ENCODE peak calls at places on chromosomes 1 and 21, in nine cellular contexts. I, Z, L, R, Y, N, S, X and P are unnamed samples.

GRCh38 chr1:234727018-234727757 is 117.2 kb upstream of the IRF2BP2 start:
- DNase-seq in Y (no peak), S (no peak), L (no peak), Z (no peak), N (no peak), X (peak), R (no peak), I (no peak), P (peak)

GRCh38 chr1:242431786-242432185 is 92.7 kb downstream of the PLD5 start:
- DNase-seq in L (no peak), R (no peak), S (no peak), N (no peak), X (no peak), Z (no peak), I (no peak), Y (no peak), P (no peak)

GRCh38 chr1:181192277-181192676 is 103.8 kb downstream of the IER5 start:
- DNase-seq in N (no peak), Y (no peak), R (no peak), L (no peak), S (no peak), Z (no peak), X (no peak), I (no peak), P (no peak)

GRCh38 chr1:79633456-79633855 is 626.9 kb upstream of the ADGRL4 start:
- DNase-seq in I (peak), N (no peak), S (peak), L (no peak), Z (peak), Y (no peak), R (no peak), X (peak), P (no peak)

GRCh38 chr1:202023033-202023433 is 12.6 kb downstream of the ELF3 start:
- DNase-seq in R (no peak), S (no peak), I (no peak), Y (no peak), N (no peak), Z (no peak), X (no peak), L (peak), P (no peak)

GRCh38 chr21:44833663-44834062 is 15.8 kb upstream of the SUMO3 start:
- DNase-seq in I (no peak), Z (no peak), R (no peak), X (no peak), L (no peak), S (no peak), Y (no peak), N (no peak), P (no peak)

GRCh38 chr1:156117414-156118174 is 3.1 kb downstream of the LMNA start:
- DNase-seq in Z (no peak), L (no peak), I (no peak), R (no peak), X (no peak), Y (no peak), N (no peak), S (no peak), P (no peak)

GRCh38 chr1:115527746-115528145 is 114.0 kb upstream of the VANGL1 start:
- DNase-seq in N (no peak), S (no peak), L (no peak), Y (no peak), R (no peak), X (no peak), Z (no peak), I (no peak), P (no peak)

GRCh38 chr1:150267896-150268295 is 920 bp downstream of the APH1A start:
- DNase-seq in Z (peak), I (no peak), Y (no peak), N (no peak), L (no peak), S (peak), X (no peak), R (peak), P (no peak)

GRCh38 chr1:185681034-185681633 is 53.1 kb upstream of the HMCN1 start:
- DNase-seq in Z (peak), Y (no peak), R (no peak), I (peak), L (no peak), X (peak), S (peak), N (peak), P (peak)

GRCh38 chr1:43319766-43320165 is 17.9 kb upstream of the MPL start:
- DNase-seq in N (no peak), L (no peak), I (no peak), Z (no peak), S (no peak), R (peak), Y (no peak), X (no peak), P (no peak)

GRCh38 chr21:18547347-18547746 is 143.8 kb upstream of the TMPRSS15 start:
- DNase-seq in Z (no peak), L (no peak), X (no peak), N (no peak), Y (no peak), S (no peak), I (no peak), R (no peak), P (no peak)

GRCh38 chr1:90522432-90522831 is 194.7 kb downstream of the BARHL2 start:
- DNase-seq in Z (no peak), X (no peak), N (no peak), S (no peak), I (no peak), R (no peak), L (no peak), Y (no peak), P (no peak)

GRCh38 chr1:244204004-244204403 is 152.9 kb downstream of the ZBTB18 start:
- DNase-seq in Y (no peak), N (no peak), S (no peak), L (no peak), X (no peak), R (no peak), I (no peak), Z (no peak), P (no peak)

GRCh38 chr1:160682983-160683886 is 28.4 kb downstream of the CD48 start:
- DNase-seq in L (no peak), I (no peak), R (no peak), X (no peak), Z (no peak), N (peak), Y (no peak), S (no peak), P (no peak)

GRCh38 chr1:244207935-244208244 is 156.8 kb downstream of the ZBTB18 start:
- DNase-seq in Y (no peak), N (no peak), X (peak), Z (peak), S (no peak), R (no peak), I (no peak), L (no peak), P (no peak)

GRCh38 chr1:163337631-163338030 is 15.9 kb downstream of the NUF2 start:
- DNase-seq in L (no peak), R (no peak), Z (peak), I (no peak), N (no peak), X (peak), Y (no peak), S (peak), P (no peak)

GRCh38 chr21:17414766-17415165 is 98.1 kb upstream of the CXADR start:
- DNase-seq in R (no peak), S (no peak), Y (no peak), X (no peak), L (no peak), Z (no peak), N (no peak), I (no peak), P (no peak)

GRCh38 chr1:114153621-114154145 is at the start of gene SYT6:
- DNase-seq in S (no peak), Z (no peak), L (no peak), N (peak), X (no peak), I (no peak), R (no peak), Y (no peak), P (no peak)

GRCh38 chr1:23210351-23210785 is 6.9 kb downstream of the HTR1D start:
- DNase-seq in Y (no peak), I (no peak), Z (peak), X (peak), L (no peak), S (no peak), N (peak), R (no peak), P (no peak)

GRCh38 chr1:3101127-3101939 is 32.3 kb downstream of the PRDM16 start:
- DNase-seq in L (no peak), Z (no peak), Y (no peak), X (no peak), R (no peak), I (no peak), S (no peak), N (no peak), P (no peak)

GRCh38 chr1:84078108-84078823 is 65.8 kb upstream of the PRKACB start:
- DNase-seq in N (peak), Y (peak), Z (peak), L (peak), X (peak), R (peak), I (no peak), S (peak), P (peak)

DNA sequence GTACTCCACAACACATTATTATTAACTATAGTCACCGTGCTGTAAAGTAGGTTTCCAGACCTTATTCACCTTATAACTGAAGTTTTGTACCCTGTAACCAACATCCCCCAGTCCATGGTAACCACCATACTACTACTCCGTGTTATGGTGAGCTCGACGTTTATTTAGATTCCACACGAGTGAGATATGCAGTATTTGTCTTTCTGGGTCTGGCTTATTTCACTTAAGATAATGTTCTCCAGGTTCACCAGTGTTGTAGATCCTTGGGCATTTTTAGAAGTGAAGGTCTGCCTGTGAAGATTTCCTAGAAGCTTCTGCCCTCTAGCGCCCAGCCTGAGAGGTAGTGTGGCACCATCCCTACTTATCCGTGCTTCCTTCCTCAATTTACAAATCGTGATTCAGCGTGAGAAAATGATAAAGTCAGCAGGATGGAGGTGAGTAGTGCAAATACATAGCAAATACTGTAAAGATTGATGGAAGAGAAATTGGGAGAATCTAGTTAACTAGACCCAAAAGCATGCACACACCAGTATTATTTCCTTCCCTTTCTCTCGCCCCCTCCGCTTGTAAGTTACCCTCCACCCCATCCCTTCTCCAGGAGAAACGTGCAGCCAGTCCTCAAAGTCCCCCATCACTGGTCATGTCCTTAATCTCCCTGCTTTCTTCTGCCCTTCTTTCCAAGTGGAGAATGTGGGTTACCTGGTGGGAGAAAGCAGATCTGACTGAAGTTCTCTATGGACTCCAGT is 36.0 kb upstream of the DISC1 start:
- DNase-seq in X (peak), S (peak), R (no peak), N (peak), Y (peak), L (no peak), Z (peak), I (peak), P (peak)
- TF ChIP-seq CTCF in X (peak), S (peak), R (peak), N (peak), Y (peak), L (peak), Z (peak), I (peak), P (peak)

DNA sequence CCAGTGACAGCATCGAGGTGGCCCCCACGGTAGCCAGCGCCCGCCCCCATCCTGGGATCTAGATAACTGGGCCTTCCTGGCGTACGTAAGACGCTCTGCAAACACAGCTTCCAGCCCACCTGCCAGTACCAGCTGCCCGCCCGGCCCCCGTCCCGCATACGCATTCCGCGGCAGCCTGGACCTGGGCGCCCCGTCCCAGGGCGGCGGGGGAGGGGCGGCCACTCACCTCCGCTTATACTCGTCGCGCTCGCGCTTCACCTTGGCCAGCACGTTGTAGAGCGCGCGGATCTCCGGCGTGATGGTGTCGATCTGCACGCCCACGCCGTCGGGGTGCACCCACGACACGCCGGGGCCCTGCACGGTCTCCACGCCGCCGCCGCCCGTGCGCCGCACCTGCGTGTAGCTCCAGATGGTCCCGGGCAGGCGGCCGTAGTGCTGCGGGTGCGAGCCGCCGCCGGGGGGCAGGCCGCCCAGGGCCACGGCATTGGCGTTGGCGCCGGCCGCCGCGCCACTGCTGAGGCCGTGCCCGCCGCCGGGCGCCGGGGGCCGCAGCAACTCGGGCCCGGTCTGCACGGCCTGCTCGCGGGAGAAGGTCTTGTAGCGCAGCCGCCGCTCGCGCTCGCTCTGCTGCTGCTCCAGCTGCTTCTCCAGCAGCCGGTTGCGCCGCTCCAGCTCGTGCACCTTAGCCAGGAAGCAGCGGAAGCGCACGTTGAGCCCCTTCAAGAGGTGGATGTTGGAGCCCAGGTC is 861 bp downstream of the IFFO2 start:
- DNase-seq in L (peak), Z (peak), S (no peak), Y (peak), R (peak), N (peak), X (peak), I (no peak), P (no peak)
- TF ChIP-seq CTCF in L (no peak), Z (no peak), S (peak), Y (no peak), R (peak), N (no peak), X (no peak), I (no peak), P (peak)

DNA sequence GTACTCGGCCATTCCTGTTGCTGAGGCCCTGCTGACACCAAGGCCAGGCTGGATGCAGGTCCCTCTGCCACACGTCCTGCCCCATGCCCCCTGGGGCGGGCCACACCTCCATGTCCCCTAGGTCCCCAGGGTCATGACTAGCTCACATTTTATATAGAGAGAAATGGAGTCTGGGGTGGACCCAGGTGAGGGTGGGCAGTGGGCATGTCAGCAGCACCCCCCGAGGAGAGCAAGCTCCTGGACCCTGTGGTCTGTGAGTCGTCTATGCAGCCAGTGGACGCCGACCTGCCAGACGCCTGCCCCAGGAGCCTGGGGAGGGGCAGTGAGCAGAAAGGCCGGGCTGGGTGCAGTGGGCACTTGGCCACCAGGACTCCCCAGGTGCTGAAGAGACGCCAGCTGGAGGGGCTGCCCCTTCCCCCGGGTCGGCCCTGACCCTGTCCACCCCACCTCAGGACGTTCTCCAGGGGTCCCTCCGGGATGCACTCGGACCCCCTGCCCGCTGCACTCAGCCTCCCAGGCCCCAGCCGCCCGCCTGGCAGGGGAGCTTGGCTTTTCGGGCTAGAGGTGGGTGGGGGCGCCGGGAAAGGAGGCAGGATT is 15.9 kb downstream of the SAMD11 start:
- DNase-seq in R (no peak), Z (no peak), L (no peak), X (no peak), I (no peak), N (no peak), Y (no peak), S (no peak), P (no peak)
- TF ChIP-seq CTCF in R (no peak), Z (no peak), L (no peak), X (no peak), I (no peak), N (no peak), Y (no peak), S (no peak), P (no peak)

DNA sequence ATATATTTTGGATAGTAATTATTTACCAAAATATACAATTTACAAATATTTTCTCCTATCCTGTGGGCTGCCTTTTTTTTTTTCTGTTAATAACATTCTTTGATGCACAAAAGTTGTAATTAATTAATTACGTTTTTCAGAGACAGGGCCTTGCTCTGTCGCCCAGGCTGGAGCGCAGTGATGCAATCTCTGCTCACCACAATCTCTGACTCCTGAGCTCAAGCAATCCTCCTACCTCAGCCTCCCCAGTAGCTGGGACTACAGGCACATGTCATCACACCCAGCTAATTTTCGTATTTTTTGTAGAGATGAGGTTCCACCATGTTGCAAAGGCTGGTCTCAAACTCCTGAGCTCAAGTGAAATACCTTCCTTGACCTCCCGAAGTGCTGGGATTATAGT is 21.3 kb upstream of the ZMYM4 start:
- DNase-seq in L (no peak), Y (no peak), R (no peak), N (no peak), Z (no peak), S (no peak), I (no peak), X (no peak), P (no peak)
- TF ChIP-seq CTCF in L (no peak), Y (no peak), R (no peak), N (no peak), Z (no peak), S (no peak), I (no peak), X (no peak), P (no peak)

DNA sequence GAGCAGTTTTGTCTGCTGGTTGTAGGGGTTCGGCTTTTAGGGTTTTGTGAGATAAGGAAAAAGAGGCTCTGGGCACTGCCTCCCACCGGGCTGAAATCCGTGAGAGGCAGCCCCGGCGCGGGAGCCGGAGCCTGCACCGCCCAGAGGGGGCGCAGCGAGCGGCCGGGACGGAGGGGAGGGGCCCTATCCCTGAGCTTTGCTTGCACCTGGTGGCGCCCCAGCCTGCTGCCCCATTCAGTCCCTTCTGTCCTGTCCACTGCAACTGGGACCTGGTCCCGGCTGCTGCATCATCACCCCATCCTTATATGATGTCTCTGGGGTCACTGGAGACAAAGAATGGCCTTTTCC is 512 bp upstream of the KCNJ6 start:
- DNase-seq in Y (no peak), L (peak), X (peak), S (no peak), I (no peak), Z (no peak), N (no peak), R (no peak), P (no peak)
- TF ChIP-seq CTCF in Y (no peak), L (no peak), X (peak), S (peak), I (no peak), Z (peak), N (no peak), R (no peak), P (no peak)

GRCh38 chr1:53376041-53376461 is 48.2 kb upstream of the LRP8 start:
- DNase-seq in I (no peak), N (no peak), R (peak), X (no peak), S (no peak), Z (no peak), L (peak), Y (no peak), P (peak)

GRCh38 chr1:53376742-53377437 is 49.0 kb upstream of the LRP8 start:
- DNase-seq in Z (no peak), R (peak), S (no peak), Y (no peak), N (no peak), I (no peak), L (peak), X (no peak), P (no peak)

GRCh38 chr1:53378932-53379661 is 51.2 kb upstream of the LRP8 start:
- DNase-seq in N (no peak), Z (no peak), S (no peak), Y (no peak), R (peak), X (no peak), L (peak), I (no peak), P (no peak)

GRCh38 chr1:53378061-53378460 is 50.2 kb upstream of the LRP8 start:
- DNase-seq in L (peak), S (no peak), N (no peak), R (peak), Z (no peak), I (no peak), Y (no peak), X (no peak), P (no peak)

DNA sequence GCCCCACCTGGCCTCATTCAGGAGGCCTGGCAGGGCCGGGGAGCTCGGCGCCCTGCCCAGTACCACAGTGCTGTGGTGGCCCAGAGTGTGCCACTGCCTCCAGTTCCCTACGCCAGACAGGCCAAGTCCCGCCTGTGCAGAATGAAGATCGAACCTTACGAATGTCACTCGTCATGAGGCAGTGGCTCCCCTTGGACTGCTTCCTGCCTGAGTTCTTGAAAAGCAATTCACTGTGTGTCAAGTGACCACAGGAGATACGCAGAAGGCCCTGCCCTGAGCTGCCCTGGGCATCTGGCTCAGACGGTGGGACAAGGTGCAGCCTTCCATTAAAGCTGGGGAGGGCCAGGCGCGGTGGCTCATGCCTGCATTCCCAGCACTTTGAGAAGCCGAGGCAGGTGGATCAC is 49.6 kb upstream of the LRP8 start:
- DNase-seq in I (no peak), S (no peak), R (peak), N (no peak), Y (no peak), Z (no peak), L (peak), X (no peak), P (no peak)
- TF ChIP-seq CTCF in I (no peak), S (no peak), R (no peak), N (no peak), Y (no peak), Z (no peak), L (no peak), X (no peak), P (no peak)

GRCh38 chr1:228867951-228868730 is 132.9 kb downstream of the RHOU start:
- DNase-seq in Y (no peak), R (no peak), N (no peak), X (no peak), L (no peak), Z (no peak), I (no peak), S (no peak), P (no peak)

GRCh38 chr1:228866498-228866897 is 131.2 kb downstream of the RHOU start:
- DNase-seq in S (no peak), Z (no peak), N (no peak), R (no peak), X (peak), Y (no peak), I (no peak), L (no peak), P (no peak)

GRCh38 chr1:228868731-228869024 is 133.4 kb downstream of the RHOU start:
- DNase-seq in Z (no peak), I (no peak), R (no peak), N (no peak), S (no peak), L (no peak), X (no peak), Y (no peak), P (no peak)

GRCh38 chr1:228865613-228866320 is 130.5 kb downstream of the RHOU start:
- DNase-seq in R (no peak), S (no peak), X (no peak), I (no peak), L (no peak), Y (no peak), Z (no peak), N (no peak), P (no peak)

GRCh38 chr1:228867093-228867950 is 132.0 kb downstream of the RHOU start:
- DNase-seq in X (peak), L (no peak), S (no peak), R (no peak), I (no peak), N (no peak), Z (no peak), Y (no peak), P (no peak)
- TF ChIP-seq CTCF in X (peak), L (no peak), S (no peak), R (no peak), I (no peak), N (no peak), Z (no peak), Y (no peak), P (no peak)